ENCODE peak calls at places on chromosomes 13 and 19, in four cellular contexts. N, Q, Y and D are unnamed samples.

GRCh38 chr13:79306650-79307049 is 99.4 kb downstream of the RBM26 start:
- DNase-seq in N (no peak), Q (no peak), Y (no peak), D (no peak)

GRCh38 chr19:46490774-46491173 is 4.9 kb downstream of the PNMA8B start:
- DNase-seq in N (no peak), Q (no peak), Y (no peak), D (no peak)

GRCh38 chr13:21069561-21070004 is 8.2 kb upstream of the LATS2 start:
- DNase-seq in N (no peak), Q (peak), Y (no peak), D (peak)

GRCh38 chr13:35994131-35994966 is 136.8 kb downstream of the DCLK1 start:
- DNase-seq in N (no peak), Q (no peak), Y (no peak), D (no peak)

GRCh38 chr19:14058182-14059092 is 3.4 kb downstream of the PALM3 start:
- DNase-seq in N (peak), Q (no peak), Y (no peak), D (no peak)

GRCh38 chr13:111388851-111389500 is 68.5 kb downstream of the TEX29 start:
- DNase-seq in N (no peak), Q (no peak), Y (no peak), D (no peak)

GRCh38 chr19:2618611-2619010 is 83.9 kb downstream of the GNG7 start:
- DNase-seq in N (no peak), Q (no peak), Y (no peak), D (no peak)

GRCh38 chr13:44818428-44818827 is 170.8 kb downstream of the NUFIP1 start:
- DNase-seq in N (peak), Q (peak), Y (no peak), D (peak)

GRCh38 chr19:6616011-6616410 is 25.1 kb upstream of the CD70 start:
- DNase-seq in N (no peak), Q (no peak), Y (no peak), D (no peak)

GRCh38 chr19:48719263-48720171 is at the start of gene MAMSTR:
- DNase-seq in N (no peak), Q (no peak), Y (no peak), D (no peak)

GRCh38 chr13:114025432-114026127 is 51.7 kb upstream of the C13orf46 start:
- DNase-seq in N (peak), Q (no peak), Y (no peak), D (no peak)

GRCh38 chr13:60334310-60334709 is 62.7 kb upstream of the TDRD3 start:
- DNase-seq in N (no peak), Q (no peak), Y (no peak), D (no peak)

GRCh38 chr13:51971520-51972426 is 39.5 kb downstream of the ATP7B start:
- DNase-seq in N (no peak), Q (peak), Y (no peak), D (no peak)

GRCh38 chr19:49924004-49924880 is 4.8 kb upstream of the ATF5 start:
- DNase-seq in N (no peak), Q (no peak), Y (peak), D (no peak)

GRCh38 chr13:26183416-26183815 is 38.7 kb downstream of the RNF6 start:
- DNase-seq in N (no peak), Q (no peak), Y (no peak), D (no peak)

GRCh38 chr13:109794095-109794494 is 7.7 kb upstream of the IRS2 start:
- DNase-seq in N (no peak), Q (no peak), Y (no peak), D (no peak)

GRCh38 chr19:16283103-16283469 is 41.5 kb upstream of the KLF2 start:
- DNase-seq in N (no peak), Q (no peak), Y (no peak), D (no peak)

GRCh38 chr13:37076818-37077217 is 17.3 kb upstream of the SUPT20H start:
- DNase-seq in N (no peak), Q (no peak), Y (no peak), D (no peak)

GRCh38 chr19:37007587-37008220 is 70.5 kb upstream of the ZNF420 start:
- DNase-seq in N (peak), Q (no peak), Y (no peak), D (no peak)

GRCh38 chr19:2478324-2478755 is 2.4 kb downstream of the GADD45B start:
- DNase-seq in N (no peak), Q (no peak), Y (no peak), D (no peak)

GRCh38 chr19:4988770-4989251 is 19.9 kb downstream of the KDM4B start:
- DNase-seq in N (no peak), Q (no peak), Y (no peak), D (no peak)

GRCh38 chr19:18636183-18636968 is 452 bp upstream of the KLHL26 start:
- DNase-seq in N (peak), Q (peak), Y (peak), D (peak)

GRCh38 chr19:3945838-3946237 is 13.0 kb downstream of the NMRK2 start:
- DNase-seq in N (no peak), Q (no peak), Y (no peak), D (no peak)

GRCh38 chr13:26255717-26256277 is 1.9 kb downstream of the CDK8 start:
- DNase-seq in N (peak), Q (peak), Y (no peak), D (peak)

GRCh38 chr19:46350029-46350757 is 3.3 kb downstream of the PPP5C start:
- DNase-seq in N (peak), Q (no peak), Y (no peak), D (no peak)

GRCh38 chr13:27562457-27562856 is 57.9 kb downstream of the LNX2 start:
- DNase-seq in N (no peak), Q (no peak), Y (no peak), D (no peak)

GRCh38 chr19:29923653-29924052 is 18.4 kb upstream of the URI1 start:
- DNase-seq in N (no peak), Q (no peak), Y (no peak), D (no peak)

GRCh38 chr19:16073988-16074387 is 2.3 kb upstream of the TPM4 start:
- DNase-seq in N (no peak), Q (no peak), Y (no peak), D (no peak)

DNA sequence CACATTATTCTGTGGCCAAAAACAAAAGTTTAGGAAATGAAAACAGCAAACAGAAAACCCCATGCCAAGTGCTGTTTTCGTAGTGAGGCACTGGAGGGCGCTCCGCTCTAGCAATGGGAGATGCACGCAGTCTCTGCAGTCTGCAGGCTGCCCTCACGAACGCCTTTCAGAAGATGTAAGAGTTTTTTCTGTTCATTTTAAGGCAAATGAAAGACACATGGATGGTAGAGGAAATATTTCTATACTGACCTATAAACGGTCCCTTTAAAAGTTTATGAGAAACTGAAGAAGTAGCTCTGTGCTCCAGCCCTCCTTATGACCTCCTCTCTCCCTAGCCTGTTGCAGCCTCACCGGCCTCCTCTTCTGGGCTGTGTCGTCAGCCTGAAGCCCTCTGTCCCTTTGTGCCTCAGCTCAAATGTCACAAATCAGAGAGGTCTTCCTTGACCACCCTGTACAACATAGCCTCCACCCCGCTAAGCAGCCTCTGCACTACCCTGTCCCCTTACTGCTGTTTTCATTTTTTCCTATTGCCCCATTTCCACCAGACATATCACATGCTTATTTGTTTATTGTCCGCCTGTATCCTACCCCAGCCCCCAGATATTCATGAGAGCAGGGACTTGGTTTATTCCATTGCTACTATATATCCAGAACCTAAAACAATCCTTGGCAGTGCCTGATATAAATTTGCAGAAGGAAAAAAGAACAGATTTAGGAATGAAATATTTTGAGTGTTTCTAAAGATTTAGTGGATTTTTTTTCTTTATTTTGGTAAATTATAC is 116.4 kb downstream of the TM9SF2 start:
- DNase-seq in N (peak), Q (peak), Y (no peak), D (peak)
- H3K4me2 ChIP-seq in N (no peak), Q (peak), Y (no peak), D (peak)

GRCh38 chr13:50230365-50230978 is 215.2 kb downstream of the KCNRG start:
- DNase-seq in N (no peak), Q (peak), Y (no peak), D (no peak)

GRCh38 chr13:50227356-50227755 is 212.1 kb downstream of the KCNRG start:
- DNase-seq in N (no peak), Q (no peak), Y (no peak), D (no peak)

GRCh38 chr13:50229935-50230334 is 214.7 kb downstream of the KCNRG start:
- DNase-seq in N (no peak), Q (no peak), Y (no peak), D (no peak)

GRCh38 chr13:50226515-50227147 is 211.4 kb downstream of the KCNRG start:
- DNase-seq in N (no peak), Q (no peak), Y (no peak), D (no peak)

DNA sequence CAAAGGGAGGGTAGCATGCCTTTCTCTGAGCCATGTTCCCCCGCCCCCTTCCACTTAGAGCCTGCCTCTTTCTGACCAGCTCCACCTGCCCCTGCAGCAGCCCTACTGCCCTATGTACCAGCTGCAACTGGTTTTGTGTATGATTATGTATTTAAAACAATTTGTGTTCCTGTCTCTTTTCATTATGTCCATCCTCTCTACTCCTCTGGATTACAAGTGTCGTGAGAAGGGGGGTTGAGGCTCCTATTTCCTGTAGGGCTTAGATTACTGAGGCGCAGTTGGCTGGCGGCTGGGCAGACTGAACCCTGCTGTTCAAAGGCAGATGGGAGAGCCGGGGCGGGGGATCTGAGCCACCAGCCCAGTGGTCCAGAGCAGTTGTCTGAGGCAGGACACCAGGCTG is 213.3 kb downstream of the KCNRG start:
- DNase-seq in N (no peak), Q (no peak), Y (no peak), D (no peak)
- TF ChIP-seq HDAC2 in N (no peak), Q (no peak), Y (no peak), D (no peak)

GRCh38 chr13:32645854-32646253 is 59.6 kb downstream of the PDS5B start:
- DNase-seq in N (no peak), Q (no peak), Y (peak), D (no peak)
- TF ChIP-seq CHD4 in N (no peak), Q (no peak), Y (no peak), D (no peak)

DNA sequence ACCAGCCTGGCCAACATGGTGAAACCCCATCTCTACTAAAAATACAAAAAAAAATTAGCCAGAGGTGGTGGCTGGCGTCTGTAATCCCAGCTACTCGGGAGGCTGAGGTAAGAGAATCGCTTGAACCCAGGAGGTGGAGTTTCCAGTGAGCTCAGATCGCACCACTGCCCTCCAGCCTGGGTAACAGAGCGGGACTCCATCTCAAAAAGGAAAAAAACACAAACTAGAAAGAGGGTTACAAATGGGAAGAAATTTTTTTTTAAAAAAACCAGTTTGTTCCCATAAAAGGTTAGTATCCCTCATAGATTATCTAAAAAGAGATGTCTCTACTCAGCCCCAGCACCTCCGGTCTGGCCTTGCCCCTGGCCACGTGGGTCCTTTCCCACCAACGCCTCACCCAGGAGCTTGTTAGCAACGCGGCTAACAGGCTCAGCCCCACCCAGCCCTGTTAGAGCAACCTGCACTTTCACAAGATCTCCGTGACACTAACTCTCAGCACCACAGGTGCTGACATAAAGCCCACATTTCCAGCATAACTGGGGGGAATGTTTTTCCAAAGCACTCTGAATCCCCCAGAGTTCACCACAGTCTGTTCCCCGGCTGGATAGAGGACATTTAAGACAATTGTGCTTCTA is 4.3 kb downstream of the DMKN start:
- DNase-seq in N (peak), Q (peak), Y (peak), D (peak)
- H3K4me2 ChIP-seq in N (no peak), Q (peak), Y (peak), D (peak)